ENCODE peak calls at places on chromosomes 11 and 22, in eight cellular contexts. V is upper lobe of right lung, P is tibial artery, K is spleen, X is AG04449, M is AG10803, G is fibroblast of mammary gland, E is thoracic aorta. A is an unnamed sample.
A peak's percentile ranks its signal among the peaks of the same experiment; 100 is the strongest.

GRCh38 chr22:36027579-36027959 is 1.1 kb downstream of the RBFOX2 start:
- DNase-seq in V (no peak), P (peak; percentile 23), K (no peak), X (no peak), M (no peak), G (no peak), E (no peak), A (no peak)

GRCh38 chr11:105130189-105130813 is 9.3 kb downstream of the CARD18 start:
- DNase-seq in V (no peak), P (no peak), K (peak; percentile 44), X (no peak), M (no peak), G (no peak), E (no peak), A (no peak)

GRCh38 chr11:70872950-70873735 is 379.2 kb downstream of the SHANK2 start:
- DNase-seq in V (no peak), P (no peak), K (no peak), X (no peak), M (no peak), G (no peak), E (no peak), A (no peak)

GRCh38 chr11:128757886-128758612 is 64.2 kb downstream of the FLI1 start:
- DNase-seq in V (no peak), P (no peak), K (peak; percentile 80), X (no peak), M (no peak), G (no peak), E (no peak), A (no peak)

GRCh38 chr11:6646040-6646439 is 9.6 kb downstream of the DCHS1 start:
- DNase-seq in V (no peak), P (peak; percentile 53), K (peak; percentile 85), X (no peak), M (peak; percentile 86), G (peak; percentile 91), E (no peak), A (no peak)

GRCh38 chr11:61697093-61697492 is 16.9 kb downstream of the DAGLA start:
- DNase-seq in V (peak; percentile 73), P (no peak), K (no peak), X (no peak), M (no peak), G (no peak), E (no peak), A (no peak)

GRCh38 chr22:46421272-46421671 is 85.8 kb downstream of the TRMU start:
- DNase-seq in V (no peak), P (no peak), K (no peak), X (no peak), M (no peak), G (no peak), E (no peak), A (no peak)

GRCh38 chr11:19719960-19720359 is 7.3 kb downstream of the NAV2 start:
- DNase-seq in V (no peak), P (no peak), K (no peak), X (no peak), M (no peak), G (no peak), E (no peak), A (no peak)

GRCh38 chr22:23396362-23397007 is 183.6 kb downstream of the IGLL1 start:
- DNase-seq in V (peak; percentile 51), P (peak; percentile 9), K (no peak), X (no peak), M (no peak), G (no peak), E (no peak), A (no peak)

GRCh38 chr22:48118654-48119053 is 1356.2 kb downstream of the TBC1D22A start:
- DNase-seq in V (no peak), P (no peak), K (no peak), X (no peak), M (no peak), G (no peak), E (no peak), A (no peak)

GRCh38 chr11:27403195-27403594 is 40.2 kb upstream of the CCDC34 start:
- DNase-seq in V (no peak), P (no peak), K (no peak), X (no peak), M (no peak), G (no peak), E (no peak), A (no peak)

GRCh38 chr11:69530278-69531070 is 49.0 kb downstream of the LINC01488 start:
- DNase-seq in V (peak; percentile 69), P (peak; percentile 28), K (peak; percentile 80), X (no peak), M (no peak), G (no peak), E (no peak), A (no peak)

DNA sequence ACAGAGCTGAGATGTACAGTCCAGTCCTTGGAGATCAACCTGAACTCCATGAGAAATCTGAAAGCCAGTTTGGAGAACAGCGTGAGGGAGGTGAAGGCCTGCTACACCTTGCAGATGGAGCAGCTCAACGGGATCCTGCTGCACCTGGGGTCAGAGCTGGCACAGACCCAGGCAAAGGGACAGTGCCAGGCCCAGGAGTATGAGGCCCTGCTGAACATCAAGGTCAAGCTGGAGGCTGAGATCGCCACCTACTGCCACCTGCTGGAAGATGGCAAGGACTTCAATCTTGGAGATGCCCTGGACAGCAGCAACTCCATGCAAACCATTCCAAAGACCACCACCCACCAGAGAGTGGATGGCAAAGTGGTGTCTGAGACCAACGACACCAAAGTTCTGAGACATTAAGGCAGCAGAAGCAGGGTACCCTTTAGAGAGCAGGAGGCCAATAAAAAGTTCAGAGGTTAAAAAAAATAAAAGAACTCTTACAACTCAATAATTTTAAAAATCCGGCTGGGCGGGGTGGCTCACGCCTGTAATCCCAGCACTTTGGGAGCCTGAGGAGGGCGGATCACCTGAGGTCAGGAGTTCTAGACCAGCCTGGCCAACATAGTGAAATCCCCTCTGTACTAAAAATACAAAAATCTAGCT is 69.9 kb upstream of the RTL6 start:
- DNase-seq in V (peak; percentile 69), P (no peak), K (peak; percentile 79), X (no peak), M (peak; percentile 45), G (peak; percentile 57), E (no peak), A (peak; percentile 11)
- TF ChIP-seq CTCF in V (peak; percentile 63), P (peak; percentile 11), K (peak; percentile 27), X (peak; percentile 70), M (peak; percentile 66), G (peak; percentile 56), E (no peak), A (peak; percentile 50)

GRCh38 chr11:41056892-41057569 is 402.4 kb downstream of the LRRC4C start:
- DNase-seq in V (peak; percentile 51), P (no peak), K (peak; percentile 60), X (no peak), M (no peak), G (no peak), E (no peak), A (no peak)

GRCh38 chr11:41050791-41051190 is 408.7 kb downstream of the LRRC4C start:
- DNase-seq in V (no peak), P (no peak), K (no peak), X (no peak), M (no peak), G (no peak), E (no peak), A (no peak)

GRCh38 chr11:41051919-41052630 is 407.4 kb downstream of the LRRC4C start:
- DNase-seq in V (no peak), P (no peak), K (no peak), X (no peak), M (no peak), G (no peak), E (no peak), A (no peak)

GRCh38 chr11:41058138-41058537 is 401.3 kb downstream of the LRRC4C start:
- DNase-seq in V (peak; percentile 47), P (no peak), K (peak; percentile 49), X (no peak), M (no peak), G (no peak), E (no peak), A (no peak)

DNA sequence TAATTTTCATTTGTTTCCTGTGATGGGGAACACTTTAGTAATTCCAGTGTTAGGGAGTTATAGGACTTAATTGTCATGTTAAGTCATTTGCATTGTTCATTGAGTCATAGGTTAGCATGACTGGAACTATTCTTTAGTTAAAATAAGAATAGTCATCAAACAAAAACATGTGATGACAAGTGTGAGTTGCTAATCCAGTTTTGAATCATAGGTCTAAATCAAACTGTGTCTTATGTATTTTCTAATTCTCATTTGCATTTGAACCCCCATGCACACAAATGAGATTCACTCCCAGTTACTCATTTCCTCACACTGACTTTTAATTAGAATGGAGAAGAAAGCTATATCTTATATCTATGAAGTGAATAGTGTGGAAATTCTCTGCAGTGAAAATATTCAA is 405.6 kb downstream of the LRRC4C start:
- DNase-seq in V (no peak), P (no peak), K (no peak), X (no peak), M (no peak), G (no peak), E (no peak), A (no peak)
- H3K4me3 ChIP-seq in V (no peak overlapping the region), P (no peak overlapping the region), K (no peak overlapping the region), X (no peak overlapping the region), M (no peak overlapping the region), G (no peak overlapping the region), E (no peak overlapping the region), A (no peak overlapping the region)

GRCh38 chr11:130371004-130371590 is 56.4 kb upstream of the ZBTB44 start:
- DNase-seq in V (no peak), P (no peak), K (no peak), X (no peak), M (no peak), G (no peak), E (no peak), A (no peak)

GRCh38 chr11:130369713-130370112 is 55.0 kb upstream of the ZBTB44 start:
- DNase-seq in V (no peak), P (no peak), K (no peak), X (no peak), M (no peak), G (no peak), E (no peak), A (no peak)

GRCh38 chr11:130369141-130369691 is 54.5 kb upstream of the ZBTB44 start:
- DNase-seq in V (no peak), P (no peak), K (no peak), X (no peak), M (peak; percentile 50), G (no peak), E (no peak), A (no peak)
- TF ChIP-seq CTCF in V (no peak), P (no peak), K (no peak), X (no peak), M (peak; percentile 25), G (no peak), E (no peak), A (no peak)

GRCh38 chr11:68214173-68215086 is 1.3 kb upstream of the KMT5B start:
- DNase-seq in V (peak; percentile 76), P (peak; percentile 26), K (peak; percentile 89), X (no peak), M (no peak), G (no peak), E (no peak), A (no peak)

GRCh38 chr11:68213555-68214172 is 568 bp upstream of the KMT5B start:
- DNase-seq in V (peak; percentile 93), P (peak; percentile 79), K (peak; percentile 95), X (peak; percentile 87), M (peak; percentile 99), G (peak; percentile 91), E (peak; percentile 35), A (peak; percentile 90)

GRCh38 chr11:68213135-68213515 is at the start of gene KMT5B:
- DNase-seq in V (peak; percentile 83), P (no peak), K (no peak), X (no peak), M (peak; percentile 69), G (peak; percentile 52), E (no peak), A (no peak)

GRCh38 chr11:68212421-68213134 is 518 bp downstream of the KMT5B start:
- DNase-seq in V (peak; percentile 87), P (peak; percentile 64), K (peak; percentile 90), X (no peak), M (peak; percentile 78), G (peak; percentile 68), E (no peak), A (no peak)

GRCh38 chr11:68211546-68211945 is 1.6 kb downstream of the KMT5B start:
- DNase-seq in V (no peak), P (no peak), K (no peak), X (no peak), M (no peak), G (no peak), E (no peak), A (no peak)
- H3K4me3 ChIP-seq in V (peak overlapping the region; percentile 89), P (peak overlapping the region; percentile 67), K (peak overlapping the region; percentile 80), X (peak overlapping the region; percentile 92), M (peak overlapping the region; percentile 80), G (peak overlapping the region; percentile 86), E (peak overlapping the region; percentile 95), A (peak overlapping the region; percentile 94)